ENCODE peak calls at places on chromosomes 11 and 22, in nine cellular contexts. B is neural progenitor cell, G is fibroblast of lung, F is PC-3, Y is colonic mucosa, T is kidney, R is mesenchymal stem cell, L is GM23248, Q is GM12878. S is an unnamed sample.

GRCh38 chr22:28977481-28977971 is 84.1 kb downstream of the C22orf31 start:
- DNase-seq in B (no peak), G (peak), F (no peak), Y (no peak), T (no peak), R (peak), L (peak), Q (no peak), S (no peak)

GRCh38 chr11:4565371-4565770 is 16.2 kb upstream of the OR52I2 start:
- DNase-seq in B (no peak), G (no peak), F (peak), Y (no peak), T (no peak), R (no peak), L (no peak), Q (no peak), S (no peak)

GRCh38 chr22:39947488-39948216 is 12.5 kb upstream of the TMA7B start:
- DNase-seq in B (no peak), G (no peak), F (no peak), Y (no peak), T (no peak), R (no peak), L (no peak), Q (no peak), S (no peak)

GRCh38 chr11:97525273-97525672 is 1135.5 kb downstream of the JRKL start:
- DNase-seq in B (no peak), G (no peak), F (no peak), Y (no peak), T (no peak), R (peak), L (no peak), Q (no peak), S (no peak)

GRCh38 chr22:36829370-36830002 is 12.7 kb upstream of the PVALB start:
- DNase-seq in B (no peak), G (no peak), F (no peak), Y (no peak), T (no peak), R (no peak), L (no peak), Q (no peak), S (no peak)

GRCh38 chr11:70296681-70297080 is 26.2 kb downstream of the PPFIA1 start:
- DNase-seq in B (no peak), G (no peak), F (peak), Y (no peak), T (peak), R (no peak), L (no peak), Q (no peak), S (no peak)

GRCh38 chr11:46390331-46391171 is 1.0 kb downstream of the CHRM4 start:
- DNase-seq in B (peak), G (no peak), F (no peak), Y (no peak), T (no peak), R (peak), L (no peak), Q (no peak), S (peak)

GRCh38 chr22:34055525-34056200 is 135.4 kb upstream of the LARGE1 start:
- DNase-seq in B (peak), G (no peak), F (no peak), Y (no peak), T (no peak), R (peak), L (no peak), Q (no peak), S (peak)

GRCh38 chr11:113163291-113164030 is 150.9 kb upstream of the TTC12 start:
- DNase-seq in B (no peak), G (peak), F (no peak), Y (no peak), T (peak), R (peak), L (no peak), Q (no peak), S (no peak)

GRCh38 chr22:20783844-20784723 is 10.2 kb downstream of the SERPIND1 start:
- DNase-seq in B (peak), G (peak), F (peak), Y (peak), T (no peak), R (peak), L (peak), Q (peak), S (peak)

GRCh38 chr11:8202428-8203160 is 33.8 kb upstream of the RIC3 start:
- DNase-seq in B (no peak), G (no peak), F (no peak), Y (no peak), T (no peak), R (no peak), L (no peak), Q (no peak), S (peak)

GRCh38 chr11:46106530-46107407 is 14.5 kb downstream of the PHF21A start:
- DNase-seq in B (peak), G (peak), F (no peak), Y (no peak), T (no peak), R (peak), L (peak), Q (no peak), S (no peak)

GRCh38 chr11:17387280-17387679 is 1.2 kb downstream of the KCNJ11 start:
- DNase-seq in B (no peak), G (no peak), F (no peak), Y (no peak), T (peak), R (no peak), L (no peak), Q (no peak), S (no peak)

GRCh38 chr11:2572491-2573239 is 127.1 kb downstream of the KCNQ1OT1 start:
- DNase-seq in B (no peak), G (no peak), F (no peak), Y (no peak), T (peak), R (no peak), L (no peak), Q (no peak), S (peak)

GRCh38 chr22:41998361-41999261 is at the start of gene WBP2NL:
- DNase-seq in B (no peak), G (peak), F (peak), Y (peak), T (peak), R (no peak), L (peak), Q (peak), S (peak)

GRCh38 chr22:47124451-47124881 is 362.0 kb downstream of the TBC1D22A start:
- DNase-seq in B (no peak), G (no peak), F (no peak), Y (no peak), T (peak), R (no peak), L (no peak), Q (no peak), S (no peak)

GRCh38 chr11:124581817-124582216 is 12.0 kb downstream of the OR8A1 start:
- DNase-seq in B (no peak), G (no peak), F (no peak), Y (no peak), T (no peak), R (no peak), L (no peak), Q (no peak), S (no peak)

GRCh38 chr11:102120006-102120405 is 9.8 kb downstream of the YAP1 start:
- DNase-seq in B (peak), G (peak), F (peak), Y (no peak), T (no peak), R (peak), L (peak), Q (no peak), S (no peak)

GRCh38 chr11:92667446-92668165 is 301.8 kb upstream of the MTNR1B start:
- DNase-seq in B (peak), G (no peak), F (no peak), Y (no peak), T (no peak), R (no peak), L (no peak), Q (no peak), S (peak)

GRCh38 chr11:68436985-68437926 is 23.3 kb upstream of the PPP6R3 start:
- DNase-seq in B (no peak), G (peak), F (peak), Y (no peak), T (no peak), R (peak), L (peak), Q (no peak), S (no peak)

GRCh38 chr22:27231266-27231665 is 570.3 kb downstream of the MN1 start:
- DNase-seq in B (no peak), G (no peak), F (no peak), Y (no peak), T (no peak), R (no peak), L (no peak), Q (no peak), S (no peak)

GRCh38 chr22:30857791-30858190 is 110.8 kb downstream of the MORC2 start:
- DNase-seq in B (no peak), G (no peak), F (no peak), Y (no peak), T (no peak), R (no peak), L (no peak), Q (no peak), S (no peak)

GRCh38 chr22:20517841-20518592 is 10.6 kb downstream of the MED15 start:
- DNase-seq in B (no peak), G (no peak), F (no peak), Y (no peak), T (peak), R (no peak), L (no peak), Q (no peak), S (no peak)

GRCh38 chr11:95134491-95134890 is 44.8 kb downstream of the ENDOD1 start:
- DNase-seq in B (no peak), G (peak), F (peak), Y (no peak), T (no peak), R (peak), L (peak), Q (no peak), S (no peak)

GRCh38 chr11:26550022-26550421 is 22.0 kb downstream of the MUC15 start:
- DNase-seq in B (no peak), G (no peak), F (no peak), Y (no peak), T (no peak), R (no peak), L (no peak), Q (no peak), S (no peak)

GRCh38 chr22:45516163-45516562 is 13.5 kb downstream of the FBLN1 start:
- DNase-seq in B (no peak), G (no peak), F (no peak), Y (no peak), T (no peak), R (no peak), L (no peak), Q (no peak), S (no peak)

GRCh38 chr22:25930710-25931353 is 188.8 kb downstream of the MYO18B start:
- DNase-seq in B (no peak), G (no peak), F (no peak), Y (no peak), T (no peak), R (no peak), L (no peak), Q (no peak), S (peak)

GRCh38 chr11:62687508-62688396 is 1.6 kb downstream of the LRRN4CL start:
- DNase-seq in B (no peak), G (no peak), F (no peak), Y (no peak), T (peak), R (no peak), L (no peak), Q (no peak), S (peak)

GRCh38 chr11:62689421-62690183 is at the start of gene LRRN4CL:
- DNase-seq in B (no peak), G (peak), F (no peak), Y (peak), T (no peak), R (peak), L (peak), Q (no peak), S (no peak)

GRCh38 chr11:62682518-62682917 is 3.6 kb upstream of the UBXN1 start:
- DNase-seq in B (no peak), G (no peak), F (no peak), Y (no peak), T (no peak), R (no peak), L (no peak), Q (no peak), S (no peak)

GRCh38 chr11:62688481-62688880 is 849 bp downstream of the LRRN4CL start:
- DNase-seq in B (no peak), G (no peak), F (no peak), Y (no peak), T (no peak), R (no peak), L (peak), Q (no peak), S (no peak)
- H3K27ac ChIP-seq in B (no peak), G (peak), F (no peak), Y (peak), T (no peak), R (peak), L (peak), Q (no peak), S (peak)

GRCh38 chr11:122723106-122723505 is 67.6 kb downstream of the UBASH3B start:
- DNase-seq in B (no peak), G (no peak), F (no peak), Y (no peak), T (no peak), R (no peak), L (no peak), Q (no peak), S (no peak)

GRCh38 chr11:122724520-122724919 is 69.0 kb downstream of the UBASH3B start:
- DNase-seq in B (no peak), G (no peak), F (no peak), Y (no peak), T (no peak), R (peak), L (peak), Q (no peak), S (no peak)

GRCh38 chr11:122721964-122722266 is 66.4 kb downstream of the UBASH3B start:
- DNase-seq in B (no peak), G (peak), F (peak), Y (no peak), T (no peak), R (peak), L (peak), Q (no peak), S (no peak)

GRCh38 chr11:122721201-122721963 is 65.9 kb downstream of the UBASH3B start:
- DNase-seq in B (no peak), G (peak), F (no peak), Y (no peak), T (no peak), R (peak), L (peak), Q (no peak), S (no peak)

GRCh38 chr11:122723576-122723975 is 68.1 kb downstream of the UBASH3B start:
- DNase-seq in B (no peak), G (no peak), F (peak), Y (no peak), T (no peak), R (no peak), L (peak), Q (no peak), S (no peak)
- H3K9ac ChIP-seq in B (no peak), G (no peak), F (no peak), Y (no peak), T (no peak), R (no peak), L (no peak), Q (no peak), S (no peak)

GRCh38 chr11:61911124-61911700 is 6.2 kb downstream of the RAB3IL1 start:
- DNase-seq in B (no peak), G (no peak), F (no peak), Y (no peak), T (peak), R (no peak), L (no peak), Q (no peak), S (no peak)
- H3K27ac ChIP-seq in B (no peak), G (no peak), F (no peak), Y (no peak), T (no peak), R (no peak), L (no peak), Q (no peak), S (no peak)

GRCh38 chr22:33035276-33035863 is 22.8 kb downstream of the SYN3 start:
- DNase-seq in B (no peak), G (no peak), F (no peak), Y (no peak), T (no peak), R (no peak), L (no peak), Q (no peak), S (peak)

GRCh38 chr22:33028191-33028700 is 29.9 kb downstream of the SYN3 start:
- DNase-seq in B (no peak), G (no peak), F (no peak), Y (no peak), T (no peak), R (no peak), L (no peak), Q (no peak), S (peak)

GRCh38 chr22:33025675-33026074 is 32.5 kb downstream of the SYN3 start:
- DNase-seq in B (no peak), G (no peak), F (no peak), Y (no peak), T (no peak), R (no peak), L (no peak), Q (no peak), S (no peak)

GRCh38 chr22:33034753-33035152 is 23.4 kb downstream of the SYN3 start:
- DNase-seq in B (no peak), G (no peak), F (no peak), Y (no peak), T (no peak), R (no peak), L (no peak), Q (no peak), S (peak)

DNA sequence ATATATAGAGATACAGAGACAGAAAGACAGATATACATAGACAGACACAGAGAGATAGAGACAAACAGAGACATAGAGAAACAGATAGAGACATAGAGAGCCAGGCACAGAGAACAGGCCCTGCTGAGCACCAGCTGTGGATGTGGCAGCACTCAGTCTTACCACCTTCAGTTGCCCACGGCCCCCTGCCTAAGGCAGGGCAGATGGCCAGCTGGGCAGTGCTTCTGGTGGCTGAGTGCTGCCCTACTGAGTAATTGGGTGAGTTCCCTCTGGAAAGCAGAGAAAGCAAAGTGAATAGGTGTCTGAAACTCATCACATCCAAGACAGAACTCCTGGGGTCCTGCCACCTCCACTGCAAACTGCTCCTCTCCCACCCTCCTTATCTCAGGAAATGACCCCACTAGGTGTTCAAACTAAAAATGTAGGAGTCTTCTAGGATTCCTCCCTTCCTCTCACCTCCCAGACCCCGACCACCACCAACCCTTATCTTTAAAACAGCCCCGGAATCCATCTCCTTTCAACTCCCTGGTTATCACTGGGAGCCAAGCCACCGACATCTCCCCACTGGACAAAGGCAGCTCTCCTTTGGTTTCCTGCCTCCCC is 27.2 kb downstream of the SYN3 start:
- DNase-seq in B (no peak), G (no peak), F (no peak), Y (no peak), T (no peak), R (no peak), L (no peak), Q (no peak), S (peak)
- H3K9ac ChIP-seq in B (no peak), G (no peak), F (no peak), Y (no peak), T (no peak), R (no peak), L (no peak), Q (no peak), S (no peak)

GRCh38 chr11:48044577-48044976 is 64.2 kb downstream of the PTPRJ start:
- DNase-seq in B (no peak), G (no peak), F (no peak), Y (no peak), T (peak), R (no peak), L (no peak), Q (no peak), S (no peak)

GRCh38 chr11:48047616-48048015 is 67.3 kb downstream of the PTPRJ start:
- DNase-seq in B (no peak), G (no peak), F (no peak), Y (no peak), T (peak), R (peak), L (peak), Q (no peak), S (no peak)

GRCh38 chr11:48043111-48043997 is 63.0 kb downstream of the PTPRJ start:
- DNase-seq in B (no peak), G (no peak), F (no peak), Y (no peak), T (no peak), R (no peak), L (no peak), Q (no peak), S (no peak)

GRCh38 chr11:48043998-48044512 is 63.7 kb downstream of the PTPRJ start:
- DNase-seq in B (no peak), G (no peak), F (no peak), Y (no peak), T (no peak), R (no peak), L (no peak), Q (no peak), S (no peak)

DNA sequence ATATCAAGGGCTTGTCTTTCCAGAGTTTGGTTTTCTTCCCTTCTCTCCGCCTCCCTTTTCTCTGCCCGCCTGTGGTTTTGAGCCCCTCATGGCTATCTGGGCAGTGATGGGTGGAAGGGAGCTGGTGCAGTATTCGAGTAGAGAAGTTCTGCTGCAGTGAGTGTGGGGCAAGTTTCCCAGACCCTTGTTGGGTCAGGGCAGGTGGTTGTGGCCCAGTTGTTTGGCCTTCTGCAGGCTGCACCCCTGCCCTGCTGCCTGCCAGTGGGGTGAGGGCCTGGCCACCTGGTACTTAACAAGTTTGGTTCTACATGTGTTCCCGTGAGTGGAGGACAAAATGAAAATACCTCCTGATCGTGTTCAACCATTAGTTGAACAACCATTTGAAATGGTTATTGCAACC is 65.2 kb downstream of the PTPRJ start:
- DNase-seq in B (no peak), G (no peak), F (no peak), Y (no peak), T (peak), R (no peak), L (no peak), Q (no peak), S (no peak)
- H3K27ac ChIP-seq in B (no peak), G (no peak), F (no peak), Y (no peak), T (no peak), R (no peak), L (no peak), Q (no peak), S (no peak)

DNA sequence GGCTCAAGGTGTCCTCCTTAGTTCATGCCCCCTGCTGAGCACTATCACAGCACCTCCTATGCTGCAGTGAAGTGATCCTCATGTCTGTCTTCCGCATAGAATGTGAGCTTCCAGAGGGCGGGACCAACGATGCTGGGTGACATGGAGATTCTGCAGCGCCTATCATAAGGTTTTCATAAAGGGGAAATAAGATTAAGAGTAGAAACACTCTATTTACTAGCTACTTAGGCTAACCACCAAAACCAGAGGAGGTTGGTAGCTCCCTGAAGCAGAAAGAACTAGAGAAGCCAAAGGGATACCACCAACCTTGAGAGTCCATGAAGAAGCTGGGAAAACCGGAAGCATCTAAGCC is 39.3 kb upstream of the POU2AF1 start:
- DNase-seq in B (no peak), G (no peak), F (no peak), Y (no peak), T (no peak), R (no peak), L (no peak), Q (no peak), S (no peak)
- H3K9ac ChIP-seq in B (no peak), G (no peak), F (no peak), Y (no peak), T (no peak), R (no peak), L (no peak), Q (peak), S (no peak)

S was measured in endodermal cell.